ENCODE peak calls at places on chromosomes 1 and 21, in eight cellular contexts. F, J, N, L, I, A, E and M are unnamed samples.

GRCh38 chr1:112522621-112523020 is 13.9 kb downstream of the WNT2B start:
- DNase-seq in F (no peak), J (no peak), N (no peak), L (no peak), I (no peak), A (no peak), E (no peak), M (no peak)

GRCh38 chr1:52334906-52335528 is 31.0 kb downstream of the CC2D1B start:
- DNase-seq in F (no peak), J (no peak), N (no peak), L (no peak), I (no peak), A (no peak), E (no peak), M (no peak)

GRCh38 chr21:34788879-34789278 is 120.1 kb downstream of the CLIC6 start:
- DNase-seq in F (no peak), J (no peak), N (no peak), L (no peak), I (no peak), A (no peak), E (no peak), M (no peak)

GRCh38 chr1:168469690-168470089 is 74.1 kb downstream of the XCL2 start:
- DNase-seq in F (peak), J (no peak), N (peak), L (no peak), I (peak), A (no peak), E (peak), M (peak)

GRCh38 chr1:15617874-15618684 is 821 bp downstream of the DDI2 start:
- DNase-seq in F (no peak), J (peak), N (no peak), L (no peak), I (no peak), A (peak), E (peak), M (peak)

GRCh38 chr1:228344631-228345072 is 62.0 kb downstream of the TRIM11 start:
- DNase-seq in F (peak), J (no peak), N (no peak), L (no peak), I (peak), A (no peak), E (no peak), M (peak)

GRCh38 chr1:68848017-68848416 is 351.1 kb upstream of the DEPDC1 start:
- DNase-seq in F (no peak), J (no peak), N (no peak), L (no peak), I (no peak), A (no peak), E (no peak), M (no peak)

GRCh38 chr1:38512789-38513188 is 346.8 kb downstream of the RRAGC start:
- DNase-seq in F (no peak), J (no peak), N (no peak), L (no peak), I (no peak), A (no peak), E (no peak), M (no peak)

GRCh38 chr1:193070942-193071341 is 11.5 kb downstream of the RO60 start:
- DNase-seq in F (no peak), J (no peak), N (no peak), L (no peak), I (no peak), A (no peak), E (peak), M (no peak)

GRCh38 chr1:218785928-218786327 is 387.8 kb upstream of the LYPLAL1 start:
- DNase-seq in F (peak), J (no peak), N (no peak), L (no peak), I (no peak), A (no peak), E (no peak), M (no peak)

GRCh38 chr1:190908691-190909090 is 431.0 kb upstream of the BRINP3 start:
- DNase-seq in F (no peak), J (no peak), N (no peak), L (no peak), I (no peak), A (no peak), E (no peak), M (no peak)

GRCh38 chr1:35369922-35370671 is 101.6 kb downstream of the ZMYM4 start:
- DNase-seq in F (peak), J (no peak), N (no peak), L (no peak), I (no peak), A (no peak), E (peak), M (peak)

GRCh38 chr1:219088778-219089557 is 84.7 kb upstream of the LYPLAL1 start:
- DNase-seq in F (no peak), J (no peak), N (peak), L (peak), I (no peak), A (no peak), E (peak), M (peak)

GRCh38 chr1:178933709-178934573 is 63.1 kb upstream of the ANGPTL1 start:
- DNase-seq in F (no peak), J (no peak), N (no peak), L (no peak), I (no peak), A (no peak), E (no peak), M (no peak)

GRCh38 chr1:167297222-167298214 is 76.8 kb downstream of the POU2F1 start:
- DNase-seq in F (no peak), J (no peak), N (no peak), L (no peak), I (no peak), A (no peak), E (no peak), M (peak)

GRCh38 chr1:1229770-1230169 is 2.0 kb downstream of the SDF4 start:
- DNase-seq in F (no peak), J (no peak), N (no peak), L (no peak), I (no peak), A (no peak), E (no peak), M (no peak)
- TF ChIP-seq POLR2AphosphoS5 in F (no peak), J (no peak), N (no peak), L (no peak), I (no peak), A (no peak), E (no peak), M (no peak)

GRCh38 chr1:46030074-46030870 is 102.2 kb downstream of the PIK3R3 start:
- DNase-seq in F (no peak), J (no peak), N (no peak), L (no peak), I (no peak), A (no peak), E (no peak), M (no peak)

GRCh38 chr1:46027788-46028573 is 104.4 kb downstream of the PIK3R3 start:
- DNase-seq in F (no peak), J (no peak), N (no peak), L (no peak), I (no peak), A (no peak), E (no peak), M (no peak)

GRCh38 chr1:46026531-46026930 is 105.9 kb downstream of the PIK3R3 start:
- DNase-seq in F (no peak), J (no peak), N (no peak), L (no peak), I (no peak), A (no peak), E (no peak), M (no peak)

GRCh38 chr1:46034601-46035516 is 97.6 kb downstream of the PIK3R3 start:
- DNase-seq in F (no peak), J (no peak), N (no peak), L (no peak), I (no peak), A (no peak), E (no peak), M (no peak)

GRCh38 chr1:46030876-46031660 is 101.4 kb downstream of the PIK3R3 start:
- DNase-seq in F (no peak), J (no peak), N (no peak), L (no peak), I (no peak), A (no peak), E (no peak), M (no peak)
- TF ChIP-seq POLR2AphosphoS5 in F (no peak), J (no peak), N (no peak), L (no peak), I (no peak), A (no peak), E (no peak), M (no peak)

DNA sequence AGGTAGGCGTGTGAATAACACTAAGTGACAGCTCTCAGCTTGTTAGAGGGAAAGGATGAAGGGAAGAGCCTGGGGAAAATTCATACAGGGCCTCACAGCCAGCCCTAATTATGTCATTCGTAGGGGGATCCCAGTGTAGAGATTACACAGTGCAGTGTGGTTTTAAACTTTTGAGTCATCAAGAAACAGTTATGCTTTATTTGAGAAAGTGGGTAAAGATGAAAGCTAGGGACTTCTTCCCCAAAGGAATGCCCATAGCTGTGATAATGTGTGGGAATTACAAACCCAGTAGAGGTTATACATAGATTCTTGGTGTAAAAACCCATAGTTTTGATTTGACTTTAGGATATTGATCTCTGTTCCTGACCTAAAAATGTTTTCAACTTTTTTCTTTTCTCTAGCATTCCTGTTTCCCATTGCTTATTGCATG is 1.9 kb downstream of the TTF2 start:
- DNase-seq in F (no peak), J (no peak), N (no peak), L (no peak), I (no peak), A (no peak), E (peak), M (no peak)
- TF ChIP-seq POLR2AphosphoS5 in F (no peak), J (peak), N (no peak), L (no peak), I (no peak), A (no peak), E (no peak), M (no peak)

DNA sequence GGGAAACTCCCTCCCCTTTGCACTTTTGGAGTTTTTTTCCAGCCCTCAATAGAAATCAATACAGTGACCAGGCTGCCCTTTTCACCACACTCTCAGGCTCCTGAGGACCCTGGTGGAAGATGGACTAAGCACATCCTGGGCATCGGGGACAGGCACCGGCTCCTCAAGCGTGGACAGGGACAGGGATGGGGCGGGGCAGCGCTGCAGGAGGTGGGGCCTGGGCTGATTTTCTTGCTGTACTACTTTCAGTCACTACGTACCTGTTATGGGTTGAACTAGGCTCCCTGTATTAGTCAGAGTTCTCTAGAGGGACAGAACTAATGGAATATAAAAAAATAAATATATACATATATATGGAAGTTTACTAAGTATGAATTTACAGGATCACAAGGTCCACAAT is 2.5 kb downstream of the MX2 start:
- DNase-seq in F (no peak), J (no peak), N (no peak), L (no peak), I (no peak), A (no peak), E (no peak), M (no peak)
- TF ChIP-seq POLR2AphosphoS5 in F (no peak), J (no peak), N (no peak), L (no peak), I (no peak), A (peak), E (no peak), M (no peak)

GRCh38 chr1:234893725-234894630 is 234.7 kb downstream of the TOMM20 start:
- DNase-seq in F (no peak), J (no peak), N (no peak), L (no peak), I (no peak), A (no peak), E (peak), M (no peak)
- TF ChIP-seq POLR2AphosphoS5 in F (no peak), J (no peak), N (no peak), L (no peak), I (no peak), A (peak), E (no peak), M (no peak)

DNA sequence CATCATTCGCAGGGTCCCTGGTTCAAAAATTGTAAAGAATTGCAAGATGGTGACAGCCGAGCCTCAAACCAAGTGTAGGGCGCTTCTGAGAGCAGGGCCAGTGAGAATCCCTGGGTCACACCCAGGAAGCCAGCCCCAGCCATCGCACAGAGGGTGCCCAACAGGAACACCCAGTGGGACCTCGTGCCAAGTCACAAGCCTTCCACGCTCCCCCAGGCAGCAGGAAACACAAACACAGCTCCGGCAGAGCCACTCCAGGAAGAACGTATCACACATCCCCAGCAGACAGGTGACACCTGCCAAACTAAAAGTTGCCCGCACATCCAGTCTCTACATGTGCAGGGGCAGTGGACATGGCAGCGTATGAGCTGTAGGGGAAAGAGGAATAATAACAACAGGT is 20.2 kb downstream of the DHRS3 start:
- DNase-seq in F (peak), J (no peak), N (no peak), L (no peak), I (no peak), A (no peak), E (no peak), M (no peak)
- TF ChIP-seq POLR2AphosphoS5 in F (peak), J (no peak), N (no peak), L (peak), I (no peak), A (peak), E (no peak), M (no peak)

GRCh38 chr1:202133521-202133920 is 10.8 kb downstream of the GPR37L1 start:
- DNase-seq in F (no peak), J (no peak), N (no peak), L (no peak), I (no peak), A (no peak), E (no peak), M (no peak)

GRCh38 chr1:202134645-202135172 is 9.8 kb downstream of the ARL8A start:
- DNase-seq in F (no peak), J (no peak), N (no peak), L (no peak), I (no peak), A (no peak), E (no peak), M (no peak)

GRCh38 chr1:202131956-202132821 is 9.5 kb downstream of the GPR37L1 start:
- DNase-seq in F (peak), J (no peak), N (no peak), L (no peak), I (no peak), A (no peak), E (no peak), M (peak)

GRCh38 chr1:202133989-202134388 is 10.5 kb downstream of the ARL8A start:
- DNase-seq in F (no peak), J (no peak), N (no peak), L (no peak), I (no peak), A (no peak), E (no peak), M (no peak)

GRCh38 chr1:202133016-202133415 is 10.3 kb downstream of the GPR37L1 start:
- DNase-seq in F (peak), J (no peak), N (no peak), L (no peak), I (no peak), A (no peak), E (no peak), M (no peak)
- TF ChIP-seq POLR2AphosphoS5 in F (peak), J (no peak), N (no peak), L (no peak), I (no peak), A (no peak), E (no peak), M (no peak)

GRCh38 chr1:91569411-91570104 is 68.9 kb downstream of the CDC7 start:
- DNase-seq in F (peak), J (no peak), N (peak), L (no peak), I (peak), A (no peak), E (no peak), M (peak)
- TF ChIP-seq POLR2AphosphoS5 in F (no peak), J (no peak), N (no peak), L (no peak), I (no peak), A (peak), E (no peak), M (peak)

GRCh38 chr1:182601416-182601786 is 2.8 kb downstream of the RGS16 start:
- DNase-seq in F (peak), J (no peak), N (peak), L (peak), I (no peak), A (no peak), E (peak), M (peak)
- TF ChIP-seq POLR2AphosphoS5 in F (no peak), J (no peak), N (no peak), L (no peak), I (no peak), A (peak), E (no peak), M (no peak)

GRCh38 chr1:55695553-55695952 is 480.4 kb upstream of the USP24 start:
- DNase-seq in F (no peak), J (no peak), N (no peak), L (no peak), I (no peak), A (no peak), E (no peak), M (no peak)

GRCh38 chr1:55695151-55695550 is 480.0 kb upstream of the USP24 start:
- DNase-seq in F (no peak), J (no peak), N (no peak), L (no peak), I (no peak), A (no peak), E (no peak), M (no peak)

GRCh38 chr1:55696891-55697290 is 481.7 kb upstream of the USP24 start:
- DNase-seq in F (no peak), J (no peak), N (no peak), L (no peak), I (no peak), A (no peak), E (no peak), M (no peak)

GRCh38 chr1:55694297-55694696 is 479.1 kb upstream of the USP24 start:
- DNase-seq in F (no peak), J (no peak), N (no peak), L (no peak), I (no peak), A (no peak), E (no peak), M (no peak)

GRCh38 chr1:55696181-55696580 is 481.0 kb upstream of the USP24 start:
- DNase-seq in F (peak), J (no peak), N (no peak), L (no peak), I (peak), A (no peak), E (no peak), M (no peak)
- TF ChIP-seq POLR2AphosphoS5 in F (peak), J (no peak), N (no peak), L (no peak), I (no peak), A (no peak), E (no peak), M (peak)